ENCODE peak calls at places on chromosome 19, in ten cellular contexts. One of them, this sample, is unnamed.
A peak's percentile ranks its signal among the peaks of the same experiment; 100 is the strongest.

GRCh38 chr19:47228937-47229673 is 1.9 kb downstream of the BBC3 start:
- DNase-seq in Peyer's patch: no peak
- DNase-seq in uterus: no peak
- DNase-seq in stomach: no peak
- DNase-seq in gastrocnemius medialis: peak; percentile 57
- DNase-seq in heart right ventricle: no peak
- DNase-seq in IMR-90: peak; percentile 61
- DNase-seq in right cardiac atrium: no peak
- DNase-seq in right lobe of liver: no peak
- DNase-seq in lower lobe of right lung: no peak
- DNase-seq in this sample: no peak

GRCh38 chr19:46413262-46414031 is at the start of gene CCDC8:
- DNase-seq in Peyer's patch: no peak
- DNase-seq in uterus: peak; percentile 95
- DNase-seq in stomach: no peak
- DNase-seq in gastrocnemius medialis: peak; percentile 44
- DNase-seq in heart right ventricle: peak; percentile 91
- DNase-seq in IMR-90: peak; percentile 92
- DNase-seq in right cardiac atrium: peak; percentile 96
- DNase-seq in right lobe of liver: no peak
- DNase-seq in lower lobe of right lung: peak; percentile 75
- DNase-seq in this sample: peak; percentile 85

GRCh38 chr19:10334340-10335148 is 1.2 kb upstream of the RAVER1 start:
- DNase-seq in Peyer's patch: peak; percentile 98
- DNase-seq in uterus: peak; percentile 98
- DNase-seq in stomach: peak; percentile 97
- DNase-seq in gastrocnemius medialis: peak; percentile 93
- DNase-seq in heart right ventricle: peak; percentile 96
- DNase-seq in IMR-90: peak; percentile 93
- DNase-seq in right cardiac atrium: peak; percentile 98
- DNase-seq in right lobe of liver: peak; percentile 98
- DNase-seq in lower lobe of right lung: peak; percentile 96
- DNase-seq in this sample: peak; percentile 97

GRCh38 chr19:48715681-48716171 is 3.8 kb downstream of the MAMSTR start:
- DNase-seq in Peyer's patch: peak; percentile 61
- DNase-seq in uterus: peak; percentile 63
- DNase-seq in stomach: no peak
- DNase-seq in gastrocnemius medialis: no peak
- DNase-seq in heart right ventricle: no peak
- DNase-seq in IMR-90: no peak
- DNase-seq in right cardiac atrium: peak; percentile 71
- DNase-seq in right lobe of liver: no peak
- DNase-seq in lower lobe of right lung: no peak
- DNase-seq in this sample: no peak

GRCh38 chr19:39401549-39402416 is 4.9 kb upstream of the ZFP36 start:
- DNase-seq in Peyer's patch: peak; percentile 95
- DNase-seq in uterus: peak; percentile 49
- DNase-seq in stomach: peak; percentile 79
- DNase-seq in gastrocnemius medialis: peak; percentile 19
- DNase-seq in heart right ventricle: peak; percentile 50
- DNase-seq in IMR-90: peak; percentile 89
- DNase-seq in right cardiac atrium: no peak
- DNase-seq in right lobe of liver: peak; percentile 91
- DNase-seq in lower lobe of right lung: peak; percentile 82
- DNase-seq in this sample: peak; percentile 83

GRCh38 chr19:31511098-31511497 is 161.9 kb upstream of the TSHZ3 start:
- DNase-seq in Peyer's patch: no peak
- DNase-seq in uterus: no peak
- DNase-seq in stomach: no peak
- DNase-seq in gastrocnemius medialis: no peak
- DNase-seq in heart right ventricle: no peak
- DNase-seq in IMR-90: no peak
- DNase-seq in right cardiac atrium: no peak
- DNase-seq in right lobe of liver: no peak
- DNase-seq in lower lobe of right lung: no peak
- DNase-seq in this sample: no peak

GRCh38 chr19:40283414-40284250 is 1.5 kb downstream of the AKT2 start:
- DNase-seq in Peyer's patch: no peak
- DNase-seq in uterus: no peak
- DNase-seq in stomach: no peak
- DNase-seq in gastrocnemius medialis: no peak
- DNase-seq in heart right ventricle: no peak
- DNase-seq in IMR-90: peak; percentile 19
- DNase-seq in right cardiac atrium: no peak
- DNase-seq in right lobe of liver: peak; percentile 90
- DNase-seq in lower lobe of right lung: peak; percentile 41
- DNase-seq in this sample: no peak

GRCh38 chr19:6241680-6242079 is 38.1 kb downstream of the MLLT1 start:
- DNase-seq in Peyer's patch: peak; percentile 40
- DNase-seq in uterus: no peak
- DNase-seq in stomach: no peak
- DNase-seq in gastrocnemius medialis: no peak
- DNase-seq in heart right ventricle: no peak
- DNase-seq in IMR-90: no peak
- DNase-seq in right cardiac atrium: peak; percentile 84
- DNase-seq in right lobe of liver: peak; percentile 54
- DNase-seq in lower lobe of right lung: peak; percentile 43
- DNase-seq in this sample: no peak

GRCh38 chr19:57290970-57291369 is 10.7 kb downstream of the ZNF460 start:
- DNase-seq in Peyer's patch: no peak
- DNase-seq in uterus: no peak
- DNase-seq in stomach: no peak
- DNase-seq in gastrocnemius medialis: no peak
- DNase-seq in heart right ventricle: no peak
- DNase-seq in IMR-90: no peak
- DNase-seq in right cardiac atrium: no peak
- DNase-seq in right lobe of liver: no peak
- DNase-seq in lower lobe of right lung: no peak
- DNase-seq in this sample: no peak

GRCh38 chr19:57288373-57288772 is 8.1 kb downstream of the ZNF460 start:
- DNase-seq in Peyer's patch: no peak
- DNase-seq in uterus: no peak
- DNase-seq in stomach: no peak
- DNase-seq in gastrocnemius medialis: no peak
- DNase-seq in heart right ventricle: no peak
- DNase-seq in IMR-90: no peak
- DNase-seq in right cardiac atrium: no peak
- DNase-seq in right lobe of liver: no peak
- DNase-seq in lower lobe of right lung: no peak
- DNase-seq in this sample: no peak

DNA sequence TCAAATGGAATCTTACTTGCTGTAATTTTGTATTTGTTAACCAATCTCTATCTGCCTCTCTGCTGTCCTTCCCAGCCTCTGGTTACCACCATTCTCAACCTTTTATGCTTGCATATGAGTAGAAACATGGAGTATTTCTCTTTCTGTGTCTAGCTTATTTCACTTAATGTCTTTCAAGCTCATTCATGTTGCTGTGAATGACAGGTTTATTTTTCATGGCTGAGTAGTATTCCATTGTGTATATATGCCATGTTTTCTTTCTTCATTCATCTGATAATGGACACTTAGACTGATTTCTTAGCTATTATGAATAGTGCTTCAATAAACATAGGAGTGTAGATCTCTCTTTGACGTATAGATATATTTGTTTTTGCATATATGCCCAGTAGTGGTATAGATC is 13.4 kb downstream of the ZNF460 start:
- DNase-seq in Peyer's patch: no peak
- DNase-seq in uterus: no peak
- DNase-seq in stomach: no peak
- DNase-seq in gastrocnemius medialis: no peak
- DNase-seq in heart right ventricle: no peak
- DNase-seq in IMR-90: no peak
- DNase-seq in right cardiac atrium: no peak
- DNase-seq in right lobe of liver: no peak
- DNase-seq in lower lobe of right lung: no peak
- DNase-seq in this sample: no peak
- H3K9me3 ChIP-seq in Peyer's patch: peaks cover 45% of the 10 kb centered on the region
- H3K9me3 ChIP-seq in uterus: peaks cover 84% of the 10 kb centered on the region
- H3K9me3 ChIP-seq in stomach: peaks cover 31% of the 10 kb centered on the region
- H3K9me3 ChIP-seq in gastrocnemius medialis: no peaks in the 10 kb centered on the region
- H3K9me3 ChIP-seq in heart right ventricle: peaks cover 58% of the 10 kb centered on the region
- H3K9me3 ChIP-seq in IMR-90: peaks cover 25% of the 10 kb centered on the region
- H3K9me3 ChIP-seq in right cardiac atrium: peaks cover 5% of the 10 kb centered on the region
- H3K9me3 ChIP-seq in right lobe of liver: peaks cover 17% of the 10 kb centered on the region
- H3K9me3 ChIP-seq in lower lobe of right lung: peaks cover 39% of the 10 kb centered on the region
- H3K9me3 ChIP-seq in this sample: peaks cover 33% of the 10 kb centered on the region

GRCh38 chr19:54587026-54587425 is 6.4 kb upstream of the LILRA1 start:
- DNase-seq in Peyer's patch: no peak
- DNase-seq in uterus: no peak
- DNase-seq in stomach: no peak
- DNase-seq in gastrocnemius medialis: no peak
- DNase-seq in heart right ventricle: no peak
- DNase-seq in IMR-90: no peak
- DNase-seq in right cardiac atrium: no peak
- DNase-seq in right lobe of liver: no peak
- DNase-seq in lower lobe of right lung: no peak
- DNase-seq in this sample: no peak
- H3K9me3 ChIP-seq in Peyer's patch: no peaks in the 10 kb centered on the region
- H3K9me3 ChIP-seq in uterus: no peaks in the 10 kb centered on the region
- H3K9me3 ChIP-seq in stomach: no peaks in the 10 kb centered on the region
- H3K9me3 ChIP-seq in gastrocnemius medialis: no peaks in the 10 kb centered on the region
- H3K9me3 ChIP-seq in heart right ventricle: peaks cover 37% of the 10 kb centered on the region
- H3K9me3 ChIP-seq in IMR-90: peaks cover 28% of the 10 kb centered on the region
- H3K9me3 ChIP-seq in right cardiac atrium: no peaks in the 10 kb centered on the region
- H3K9me3 ChIP-seq in right lobe of liver: no peaks in the 10 kb centered on the region
- H3K9me3 ChIP-seq in lower lobe of right lung: no peaks in the 10 kb centered on the region
- H3K9me3 ChIP-seq in this sample: no peaks in the 10 kb centered on the region

GRCh38 chr19:54724142-54724541 is at the start of gene KIR3DL3:
- DNase-seq in Peyer's patch: no peak
- DNase-seq in uterus: no peak
- DNase-seq in stomach: no peak
- DNase-seq in gastrocnemius medialis: no peak
- DNase-seq in heart right ventricle: no peak
- DNase-seq in IMR-90: no peak
- DNase-seq in right cardiac atrium: no peak
- DNase-seq in right lobe of liver: no peak
- DNase-seq in lower lobe of right lung: no peak
- DNase-seq in this sample: peak; percentile 23

GRCh38 chr19:54725321-54725720 is 1.1 kb downstream of the KIR3DL3 start:
- DNase-seq in Peyer's patch: no peak
- DNase-seq in uterus: no peak
- DNase-seq in stomach: no peak
- DNase-seq in gastrocnemius medialis: no peak
- DNase-seq in heart right ventricle: no peak
- DNase-seq in IMR-90: no peak
- DNase-seq in right cardiac atrium: no peak
- DNase-seq in right lobe of liver: no peak
- DNase-seq in lower lobe of right lung: no peak
- DNase-seq in this sample: no peak

GRCh38 chr19:54728167-54728566 is 3.9 kb downstream of the KIR3DL3 start:
- DNase-seq in Peyer's patch: no peak
- DNase-seq in uterus: no peak
- DNase-seq in stomach: no peak
- DNase-seq in gastrocnemius medialis: no peak
- DNase-seq in heart right ventricle: no peak
- DNase-seq in IMR-90: no peak
- DNase-seq in right cardiac atrium: no peak
- DNase-seq in right lobe of liver: no peak
- DNase-seq in lower lobe of right lung: no peak
- DNase-seq in this sample: peak; percentile 7

GRCh38 chr19:54727562-54727961 is 3.3 kb downstream of the KIR3DL3 start:
- DNase-seq in Peyer's patch: no peak
- DNase-seq in uterus: no peak
- DNase-seq in stomach: no peak
- DNase-seq in gastrocnemius medialis: no peak
- DNase-seq in heart right ventricle: no peak
- DNase-seq in IMR-90: no peak
- DNase-seq in right cardiac atrium: no peak
- DNase-seq in right lobe of liver: no peak
- DNase-seq in lower lobe of right lung: no peak
- DNase-seq in this sample: peak; percentile 36

DNA sequence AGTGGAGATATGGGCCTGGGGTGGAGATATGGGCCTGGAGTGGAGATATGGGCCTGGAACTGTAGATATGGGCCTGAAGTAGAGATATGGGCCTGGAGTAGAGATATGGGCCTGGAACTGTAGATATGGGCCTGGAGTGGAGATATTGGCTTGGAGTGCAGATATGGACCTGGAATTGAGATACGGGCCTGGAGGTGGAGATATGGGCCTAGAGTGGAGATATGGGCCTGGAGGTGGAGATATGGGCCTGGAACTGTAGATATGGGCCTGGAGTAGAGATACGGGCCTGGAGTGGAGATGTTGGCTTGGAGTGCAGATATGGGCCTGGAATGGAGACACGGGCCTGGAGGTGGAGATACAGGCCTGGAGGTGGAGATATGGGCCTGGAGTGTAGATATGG is 402 bp downstream of the KIR3DL3 start:
- DNase-seq in Peyer's patch: no peak
- DNase-seq in uterus: no peak
- DNase-seq in stomach: no peak
- DNase-seq in gastrocnemius medialis: no peak
- DNase-seq in heart right ventricle: no peak
- DNase-seq in IMR-90: no peak
- DNase-seq in right cardiac atrium: no peak
- DNase-seq in right lobe of liver: no peak
- DNase-seq in lower lobe of right lung: no peak
- DNase-seq in this sample: no peak
- H3K9me3 ChIP-seq in Peyer's patch: peaks cover 7% of the 10 kb centered on the region
- H3K9me3 ChIP-seq in uterus: peaks cover 9% of the 10 kb centered on the region
- H3K9me3 ChIP-seq in stomach: no peaks in the 10 kb centered on the region
- H3K9me3 ChIP-seq in gastrocnemius medialis: no peaks in the 10 kb centered on the region
- H3K9me3 ChIP-seq in heart right ventricle: peaks cover 41% of the 10 kb centered on the region
- H3K9me3 ChIP-seq in IMR-90: peaks cover 33% of the 10 kb centered on the region
- H3K9me3 ChIP-seq in right cardiac atrium: no peaks in the 10 kb centered on the region
- H3K9me3 ChIP-seq in right lobe of liver: no peaks in the 10 kb centered on the region
- H3K9me3 ChIP-seq in lower lobe of right lung: peaks cover 17% of the 10 kb centered on the region
- H3K9me3 ChIP-seq in this sample: peaks cover 12% of the 10 kb centered on the region

GRCh38 chr19:52959613-52960295 is 2.9 kb downstream of the ZNF816 start:
- DNase-seq in Peyer's patch: no peak
- DNase-seq in uterus: no peak
- DNase-seq in stomach: no peak
- DNase-seq in gastrocnemius medialis: no peak
- DNase-seq in heart right ventricle: no peak
- DNase-seq in IMR-90: no peak
- DNase-seq in right cardiac atrium: no peak
- DNase-seq in right lobe of liver: no peak
- DNase-seq in lower lobe of right lung: no peak
- DNase-seq in this sample: no peak

GRCh38 chr19:52957591-52957990 is 5.1 kb downstream of the ZNF816 start:
- DNase-seq in Peyer's patch: no peak
- DNase-seq in uterus: no peak
- DNase-seq in stomach: no peak
- DNase-seq in gastrocnemius medialis: no peak
- DNase-seq in heart right ventricle: no peak
- DNase-seq in IMR-90: no peak
- DNase-seq in right cardiac atrium: no peak
- DNase-seq in right lobe of liver: no peak
- DNase-seq in lower lobe of right lung: no peak
- DNase-seq in this sample: no peak

GRCh38 chr19:52962394-52963228 is at the start of gene ZNF816:
- DNase-seq in Peyer's patch: peak; percentile 99
- DNase-seq in uterus: peak; percentile 99
- DNase-seq in stomach: peak; percentile 100
- DNase-seq in gastrocnemius medialis: peak; percentile 82
- DNase-seq in heart right ventricle: peak; percentile 97
- DNase-seq in IMR-90: peak; percentile 88
- DNase-seq in right cardiac atrium: peak; percentile 99
- DNase-seq in right lobe of liver: peak; percentile 97
- DNase-seq in lower lobe of right lung: peak; percentile 99
- DNase-seq in this sample: peak; percentile 97

GRCh38 chr19:52963229-52963760 is 614 bp upstream of the ZNF816 start:
- DNase-seq in Peyer's patch: no peak
- DNase-seq in uterus: no peak
- DNase-seq in stomach: no peak
- DNase-seq in gastrocnemius medialis: no peak
- DNase-seq in heart right ventricle: no peak
- DNase-seq in IMR-90: no peak
- DNase-seq in right cardiac atrium: no peak
- DNase-seq in right lobe of liver: no peak
- DNase-seq in lower lobe of right lung: no peak
- DNase-seq in this sample: no peak

DNA sequence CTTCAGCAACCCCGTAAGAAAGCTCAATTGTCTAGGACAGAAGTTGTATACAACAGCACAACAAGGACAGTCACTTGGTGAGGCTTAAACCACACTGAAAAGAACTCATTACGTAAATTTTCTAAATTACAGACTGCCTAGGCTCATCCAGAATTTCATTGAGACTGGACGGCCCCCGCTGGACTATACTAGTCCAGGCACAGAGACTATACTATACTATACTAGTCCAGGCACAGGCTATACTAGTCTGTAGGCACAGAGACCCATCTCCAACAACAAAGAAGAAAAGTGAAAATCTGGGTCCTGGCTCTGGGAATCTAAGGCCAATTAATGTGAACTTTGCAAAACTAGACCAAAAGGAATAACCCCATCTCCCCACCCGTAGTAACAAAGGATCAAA is 700 bp downstream of the ZNF816 start:
- DNase-seq in Peyer's patch: no peak
- DNase-seq in uterus: no peak
- DNase-seq in stomach: no peak
- DNase-seq in gastrocnemius medialis: no peak
- DNase-seq in heart right ventricle: no peak
- DNase-seq in IMR-90: no peak
- DNase-seq in right cardiac atrium: no peak
- DNase-seq in right lobe of liver: no peak
- DNase-seq in lower lobe of right lung: no peak
- DNase-seq in this sample: no peak
- H3K9me3 ChIP-seq in Peyer's patch: peaks cover 25% of the 10 kb centered on the region
- H3K9me3 ChIP-seq in uterus: no peaks in the 10 kb centered on the region
- H3K9me3 ChIP-seq in stomach: peaks cover 14% of the 10 kb centered on the region
- H3K9me3 ChIP-seq in gastrocnemius medialis: no peaks in the 10 kb centered on the region
- H3K9me3 ChIP-seq in heart right ventricle: peaks cover 41% of the 10 kb centered on the region
- H3K9me3 ChIP-seq in IMR-90: peaks cover 7% of the 10 kb centered on the region
- H3K9me3 ChIP-seq in right cardiac atrium: no peaks in the 10 kb centered on the region
- H3K9me3 ChIP-seq in right lobe of liver: no peaks in the 10 kb centered on the region
- H3K9me3 ChIP-seq in lower lobe of right lung: peaks cover 16% of the 10 kb centered on the region
- H3K9me3 ChIP-seq in this sample: no peaks in the 10 kb centered on the region